ENCODE peak calls at places on chromosomes 2 and 18, in nine cellular contexts. One of them, this sample, is unnamed.

GRCh38 chr2:165691615-165692014 is 102.4 kb downstream of the GALNT3 start:
- DNase-seq in A549: no peak
- DNase-seq in heart right ventricle: peak; percentile 19
- DNase-seq in pancreas: no peak
- DNase-seq in cardiac muscle cell: no peak
- DNase-seq in foreskin fibroblast: peak; percentile 78
- DNase-seq in left lung: no peak
- DNase-seq in hepatocyte: peak; percentile 10
- DNase-seq in cardiac fibroblast: peak; percentile 65
- DNase-seq in this sample: peak; percentile 59

GRCh38 chr2:157324331-157324843 is 1.2 kb downstream of the ERMN start:
- DNase-seq in A549: no peak
- DNase-seq in cardiac fibroblast: no peak
- DNase-seq in left lung: no peak
- DNase-seq in foreskin fibroblast: no peak
- DNase-seq in cardiac muscle cell: no peak
- DNase-seq in hepatocyte: no peak
- DNase-seq in heart right ventricle: no peak
- DNase-seq in pancreas: no peak
- DNase-seq in this sample: no peak

GRCh38 chr2:3459185-3460015 is 59.9 kb downstream of the ADI1 start:
- DNase-seq in heart right ventricle: peak; percentile 78
- DNase-seq in pancreas: peak; percentile 73
- DNase-seq in hepatocyte: peak; percentile 3
- DNase-seq in A549: no peak
- DNase-seq in left lung: peak; percentile 84
- DNase-seq in cardiac fibroblast: no peak
- DNase-seq in cardiac muscle cell: peak; percentile 33
- DNase-seq in foreskin fibroblast: no peak
- DNase-seq in this sample: no peak

GRCh38 chr2:181241366-181241765 is 215.8 kb upstream of the ITGA4 start:
- DNase-seq in cardiac fibroblast: no peak
- DNase-seq in hepatocyte: no peak
- DNase-seq in left lung: no peak
- DNase-seq in pancreas: no peak
- DNase-seq in foreskin fibroblast: no peak
- DNase-seq in A549: no peak
- DNase-seq in cardiac muscle cell: no peak
- DNase-seq in heart right ventricle: no peak
- DNase-seq in this sample: no peak

GRCh38 chr18:79395761-79396404 is at the start of gene NFATC1:
- DNase-seq in cardiac fibroblast: peak; percentile 76
- DNase-seq in hepatocyte: peak; percentile 86
- DNase-seq in pancreas: no peak
- DNase-seq in heart right ventricle: peak; percentile 86
- DNase-seq in left lung: peak; percentile 87
- DNase-seq in foreskin fibroblast: peak; percentile 76
- DNase-seq in A549: peak; percentile 31
- DNase-seq in cardiac muscle cell: peak; percentile 90
- DNase-seq in this sample: peak; percentile 54

GRCh38 chr2:109238580-109238979 is 109.6 kb downstream of the SH3RF3 start:
- DNase-seq in foreskin fibroblast: peak; percentile 96
- DNase-seq in pancreas: no peak
- DNase-seq in left lung: peak; percentile 91
- DNase-seq in A549: no peak
- DNase-seq in heart right ventricle: peak; percentile 59
- DNase-seq in hepatocyte: no peak
- DNase-seq in cardiac fibroblast: peak; percentile 96
- DNase-seq in cardiac muscle cell: no peak
- DNase-seq in this sample: peak; percentile 96

GRCh38 chr2:96530144-96530430 is 6.5 kb upstream of the ARID5A start:
- DNase-seq in cardiac muscle cell: no peak
- DNase-seq in hepatocyte: no peak
- DNase-seq in foreskin fibroblast: no peak
- DNase-seq in A549: no peak
- DNase-seq in left lung: peak; percentile 43
- DNase-seq in heart right ventricle: no peak
- DNase-seq in pancreas: no peak
- DNase-seq in cardiac fibroblast: no peak
- DNase-seq in this sample: no peak

GRCh38 chr2:208040199-208041171 is 15.2 kb upstream of the PLEKHM3 start:
- DNase-seq in hepatocyte: peak; percentile 81
- DNase-seq in pancreas: peak; percentile 62
- DNase-seq in left lung: no peak
- DNase-seq in foreskin fibroblast: peak; percentile 85
- DNase-seq in cardiac muscle cell: peak; percentile 70
- DNase-seq in A549: peak; percentile 53
- DNase-seq in cardiac fibroblast: peak; percentile 88
- DNase-seq in heart right ventricle: peak; percentile 65
- DNase-seq in this sample: peak; percentile 90

GRCh38 chr2:127361929-127362328 is 25.8 kb downstream of the MAP3K2 start:
- DNase-seq in heart right ventricle: no peak
- DNase-seq in A549: no peak
- DNase-seq in cardiac fibroblast: peak; percentile 18
- DNase-seq in cardiac muscle cell: no peak
- DNase-seq in foreskin fibroblast: peak; percentile 55
- DNase-seq in left lung: no peak
- DNase-seq in pancreas: no peak
- DNase-seq in hepatocyte: no peak
- DNase-seq in this sample: peak; percentile 38

GRCh38 chr2:219687882-219688559 is 60.6 kb downstream of the SLC4A3 start:
- DNase-seq in cardiac muscle cell: no peak
- DNase-seq in hepatocyte: no peak
- DNase-seq in left lung: no peak
- DNase-seq in cardiac fibroblast: no peak
- DNase-seq in foreskin fibroblast: no peak
- DNase-seq in pancreas: no peak
- DNase-seq in A549: no peak
- DNase-seq in heart right ventricle: no peak
- DNase-seq in this sample: no peak

GRCh38 chr2:224584768-224585204 is 377 bp downstream of the CUL3 start:
- DNase-seq in pancreas: peak; percentile 84
- DNase-seq in cardiac muscle cell: peak; percentile 69
- DNase-seq in hepatocyte: peak; percentile 70
- DNase-seq in left lung: peak; percentile 90
- DNase-seq in cardiac fibroblast: peak; percentile 32
- DNase-seq in A549: peak; percentile 15
- DNase-seq in foreskin fibroblast: peak; percentile 64
- DNase-seq in heart right ventricle: peak; percentile 55
- DNase-seq in this sample: peak; percentile 37

DNA sequence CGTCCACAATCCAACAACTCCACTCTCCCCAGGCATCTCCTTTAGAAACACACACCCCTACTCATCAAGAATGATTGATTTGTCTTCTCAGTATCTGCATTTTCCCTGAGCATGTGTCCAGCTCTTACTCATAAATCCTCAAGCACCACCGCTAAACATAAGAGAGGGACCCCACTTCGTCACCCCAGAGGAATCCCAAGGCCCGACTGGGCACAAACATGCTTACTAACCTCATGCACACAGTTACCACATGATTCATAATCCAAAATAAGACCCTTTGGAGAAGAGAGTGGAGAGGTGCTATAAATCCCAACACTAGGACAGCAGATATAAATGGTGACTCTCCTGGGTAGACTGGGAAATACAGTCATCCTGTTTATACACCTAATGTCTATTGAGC is 843.2 kb upstream of the ID2 start:
- DNase-seq in left lung: no peak
- DNase-seq in hepatocyte: no peak
- DNase-seq in cardiac muscle cell: no peak
- DNase-seq in A549: no peak
- DNase-seq in heart right ventricle: no peak
- DNase-seq in pancreas: no peak
- DNase-seq in foreskin fibroblast: no peak
- DNase-seq in cardiac fibroblast: no peak
- DNase-seq in this sample: no peak
- TF ChIP-seq CTCF in left lung: no peak
- TF ChIP-seq CTCF in hepatocyte: no peak
- TF ChIP-seq CTCF in cardiac muscle cell: no peak
- TF ChIP-seq CTCF in A549: no peak
- TF ChIP-seq CTCF in heart right ventricle: no peak
- TF ChIP-seq CTCF in pancreas: no peak
- TF ChIP-seq CTCF in foreskin fibroblast: no peak
- TF ChIP-seq CTCF in cardiac fibroblast: no peak
- TF ChIP-seq CTCF in this sample: no peak

GRCh38 chr2:112003585-112003984 is 51.5 kb upstream of the TMEM87B start:
- DNase-seq in foreskin fibroblast: no peak
- DNase-seq in heart right ventricle: no peak
- DNase-seq in A549: no peak
- DNase-seq in hepatocyte: no peak
- DNase-seq in cardiac muscle cell: no peak
- DNase-seq in pancreas: no peak
- DNase-seq in cardiac fibroblast: no peak
- DNase-seq in left lung: no peak
- DNase-seq in this sample: no peak

GRCh38 chr2:112000399-112001135 is 54.5 kb upstream of the TMEM87B start:
- DNase-seq in hepatocyte: no peak
- DNase-seq in A549: no peak
- DNase-seq in left lung: no peak
- DNase-seq in cardiac fibroblast: no peak
- DNase-seq in foreskin fibroblast: no peak
- DNase-seq in cardiac muscle cell: no peak
- DNase-seq in heart right ventricle: no peak
- DNase-seq in pancreas: no peak
- DNase-seq in this sample: no peak

GRCh38 chr2:111999809-112000208 is 55.3 kb upstream of the TMEM87B start:
- DNase-seq in pancreas: no peak
- DNase-seq in heart right ventricle: no peak
- DNase-seq in cardiac fibroblast: no peak
- DNase-seq in cardiac muscle cell: no peak
- DNase-seq in A549: no peak
- DNase-seq in hepatocyte: no peak
- DNase-seq in left lung: no peak
- DNase-seq in foreskin fibroblast: no peak
- DNase-seq in this sample: no peak

GRCh38 chr2:112001942-112002341 is 53.1 kb upstream of the TMEM87B start:
- DNase-seq in A549: no peak
- DNase-seq in hepatocyte: no peak
- DNase-seq in left lung: no peak
- DNase-seq in foreskin fibroblast: no peak
- DNase-seq in pancreas: no peak
- DNase-seq in cardiac muscle cell: no peak
- DNase-seq in heart right ventricle: no peak
- DNase-seq in cardiac fibroblast: no peak
- DNase-seq in this sample: no peak

GRCh38 chr2:112001136-112001764 is 53.8 kb upstream of the TMEM87B start:
- DNase-seq in heart right ventricle: no peak
- DNase-seq in left lung: no peak
- DNase-seq in hepatocyte: no peak
- DNase-seq in pancreas: no peak
- DNase-seq in cardiac muscle cell: no peak
- DNase-seq in cardiac fibroblast: peak; percentile 12
- DNase-seq in foreskin fibroblast: no peak
- DNase-seq in A549: no peak
- DNase-seq in this sample: no peak
- H3K4me3 ChIP-seq in heart right ventricle: no peak overlapping the region
- H3K4me3 ChIP-seq in left lung: no peak overlapping the region
- H3K4me3 ChIP-seq in hepatocyte: no peak overlapping the region
- H3K4me3 ChIP-seq in pancreas: no peak overlapping the region
- H3K4me3 ChIP-seq in cardiac muscle cell: no peak overlapping the region
- H3K4me3 ChIP-seq in cardiac fibroblast: no peak overlapping the region
- H3K4me3 ChIP-seq in foreskin fibroblast: no peak overlapping the region
- H3K4me3 ChIP-seq in A549: no peak overlapping the region
- H3K4me3 ChIP-seq in this sample: no peak overlapping the region

GRCh38 chr2:131152065-131152464 is 46.9 kb downstream of the PLEKHB2 start:
- DNase-seq in foreskin fibroblast: peak; percentile 36
- DNase-seq in A549: no peak
- DNase-seq in heart right ventricle: no peak
- DNase-seq in cardiac fibroblast: no peak
- DNase-seq in pancreas: no peak
- DNase-seq in cardiac muscle cell: no peak
- DNase-seq in left lung: no peak
- DNase-seq in hepatocyte: no peak
- DNase-seq in this sample: no peak
- TF ChIP-seq CTCF in foreskin fibroblast: no peak
- TF ChIP-seq CTCF in A549: no peak
- TF ChIP-seq CTCF in heart right ventricle: no peak
- TF ChIP-seq CTCF in cardiac fibroblast: no peak
- TF ChIP-seq CTCF in pancreas: no peak
- TF ChIP-seq CTCF in cardiac muscle cell: no peak
- TF ChIP-seq CTCF in left lung: no peak
- TF ChIP-seq CTCF in hepatocyte: no peak
- TF ChIP-seq CTCF in this sample: no peak

GRCh38 chr2:99348173-99348572 is 11.0 kb downstream of the EIF5B start:
- DNase-seq in hepatocyte: no peak
- DNase-seq in left lung: no peak
- DNase-seq in cardiac muscle cell: no peak
- DNase-seq in cardiac fibroblast: no peak
- DNase-seq in heart right ventricle: no peak
- DNase-seq in pancreas: no peak
- DNase-seq in A549: no peak
- DNase-seq in foreskin fibroblast: no peak
- DNase-seq in this sample: no peak
- H3K4me3 ChIP-seq in hepatocyte: no peak overlapping the region
- H3K4me3 ChIP-seq in left lung: no peak overlapping the region
- H3K4me3 ChIP-seq in cardiac muscle cell: no peak overlapping the region
- H3K4me3 ChIP-seq in cardiac fibroblast: no peak overlapping the region
- H3K4me3 ChIP-seq in heart right ventricle: no peak overlapping the region
- H3K4me3 ChIP-seq in pancreas: no peak overlapping the region
- H3K4me3 ChIP-seq in A549: no peak overlapping the region
- H3K4me3 ChIP-seq in foreskin fibroblast: no peak overlapping the region
- H3K4me3 ChIP-seq in this sample: no peak overlapping the region

GRCh38 chr2:172813314-172813888 is 77.8 kb downstream of the RAPGEF4 start:
- DNase-seq in left lung: no peak
- DNase-seq in heart right ventricle: no peak
- DNase-seq in foreskin fibroblast: peak; percentile 54
- DNase-seq in cardiac fibroblast: peak; percentile 58
- DNase-seq in hepatocyte: peak; percentile 17
- DNase-seq in A549: no peak
- DNase-seq in cardiac muscle cell: peak; percentile 50
- DNase-seq in pancreas: no peak
- DNase-seq in this sample: peak; percentile 58
- TF ChIP-seq CTCF in left lung: peak; percentile 44
- TF ChIP-seq CTCF in heart right ventricle: peak; percentile 44
- TF ChIP-seq CTCF in foreskin fibroblast: peak; percentile 49
- TF ChIP-seq CTCF in cardiac fibroblast: peak; percentile 49
- TF ChIP-seq CTCF in hepatocyte: peak; percentile 61
- TF ChIP-seq CTCF in A549: peak; percentile 59
- TF ChIP-seq CTCF in cardiac muscle cell: peak; percentile 64
- TF ChIP-seq CTCF in pancreas: no peak
- TF ChIP-seq CTCF in this sample: peak; percentile 66

GRCh38 chr2:206642075-206643025 is at the start of gene FAM237A:
- DNase-seq in heart right ventricle: peak; percentile 7
- DNase-seq in hepatocyte: peak; percentile 84
- DNase-seq in foreskin fibroblast: peak; percentile 82
- DNase-seq in cardiac fibroblast: peak; percentile 74
- DNase-seq in left lung: peak; percentile 59
- DNase-seq in A549: no peak
- DNase-seq in cardiac muscle cell: peak; percentile 87
- DNase-seq in pancreas: peak; percentile 62
- DNase-seq in this sample: peak; percentile 72
- H3K4me3 ChIP-seq in heart right ventricle: peak within 1 kb of the TSS; percentile 15
- H3K4me3 ChIP-seq in hepatocyte: no peak within 1 kb of the TSS
- H3K4me3 ChIP-seq in foreskin fibroblast: no peak within 1 kb of the TSS
- H3K4me3 ChIP-seq in cardiac fibroblast: no peak within 1 kb of the TSS
- H3K4me3 ChIP-seq in left lung: no peak within 1 kb of the TSS
- H3K4me3 ChIP-seq in A549: no peak within 1 kb of the TSS
- H3K4me3 ChIP-seq in cardiac muscle cell: peak within 1 kb of the TSS; percentile 18
- H3K4me3 ChIP-seq in pancreas: no peak within 1 kb of the TSS
- H3K4me3 ChIP-seq in this sample: no peak within 1 kb of the TSS